ENCODE peak calls at places on chromosome 19, in seven cellular contexts. G is tibial nerve, A is HCT116, B is IMR-90, O is transverse colon, R is sigmoid colon, E is suprapubic skin. T is an unnamed sample.

GRCh38 chr19:29708553-29709439 is 6.3 kb downstream of the C19orf12 start:
- DNase-seq in G (no peak), A (no peak), B (no peak), O (peak; percentile 42), R (no peak), E (no peak), T (peak; percentile 95)

GRCh38 chr19:28508666-28509065 is 704.3 kb downstream of the UQCRFS1 start:
- DNase-seq in G (no peak), A (no peak), B (no peak), O (no peak), R (no peak), E (no peak), T (peak; percentile 83)

GRCh38 chr19:5686326-5686646 is 3.8 kb upstream of the RPL36 start:
- DNase-seq in G (no peak), A (no peak), B (no peak), O (no peak), R (no peak), E (peak; percentile 88), T (no peak)

GRCh38 chr19:29606420-29606747 is 301 bp downstream of the POP4 start:
- DNase-seq in G (no peak), A (no peak), B (no peak), O (no peak), R (no peak), E (no peak), T (no peak)

GRCh38 chr19:45900661-45901431 is 1.6 kb downstream of the MYPOP start:
- DNase-seq in G (no peak), A (no peak), B (no peak), O (no peak), R (no peak), E (no peak), T (no peak)

GRCh38 chr19:57171551-57172081 is 4.3 kb upstream of the DUXA start:
- DNase-seq in G (peak; percentile 15), A (no peak), B (peak; percentile 39), O (peak; percentile 10), R (peak; percentile 76), E (no peak), T (peak; percentile 30)

GRCh38 chr19:55341191-55342043 is 1.7 kb downstream of the KMT5C start:
- DNase-seq in G (peak; percentile 39), A (peak; percentile 21), B (peak; percentile 33), O (peak; percentile 87), R (peak; percentile 91), E (peak; percentile 81), T (no peak)

GRCh38 chr19:39246951-39247669 is 1.5 kb downstream of the IFNL4 start:
- DNase-seq in G (no peak), A (no peak), B (no peak), O (peak; percentile 16), R (no peak), E (no peak), T (peak; percentile 57)

GRCh38 chr19:6577410-6578125 is 13.4 kb downstream of the CD70 start:
- DNase-seq in G (no peak), A (no peak), B (no peak), O (peak; percentile 25), R (no peak), E (no peak), T (no peak)

GRCh38 chr19:23262892-23263291 is 12.7 kb upstream of the ZNF724 start:
- DNase-seq in G (no peak), A (no peak), B (no peak), O (no peak), R (no peak), E (no peak), T (no peak)

GRCh38 chr19:15631817-15632216 is 8.9 kb upstream of the CYP4F3 start:
- DNase-seq in G (no peak), A (no peak), B (no peak), O (peak; percentile 26), R (no peak), E (no peak), T (no peak)

GRCh38 chr19:33387351-33388230 is 14.1 kb downstream of the CEBPG start:
- DNase-seq in G (no peak), A (no peak), B (no peak), O (no peak), R (no peak), E (peak; percentile 63), T (peak; percentile 58)

GRCh38 chr19:35272122-35272715 is 3.5 kb downstream of the USF2 start:
- DNase-seq in G (no peak), A (no peak), B (no peak), O (no peak), R (no peak), E (no peak), T (no peak)

GRCh38 chr19:51158474-51159129 is 16.5 kb downstream of the SIGLEC7 start:
- DNase-seq in G (peak; percentile 60), A (peak; percentile 36), B (peak; percentile 7), O (peak; percentile 56), R (no peak), E (no peak), T (peak; percentile 53)

GRCh38 chr19:36528921-36529518 is 949 bp upstream of the ZNF260 start:
- DNase-seq in G (no peak), A (no peak), B (no peak), O (no peak), R (no peak), E (no peak), T (no peak)

GRCh38 chr19:55340144-55340783 is 588 bp downstream of the KMT5C start:
- DNase-seq in G (no peak), A (no peak), B (no peak), O (peak; percentile 46), R (no peak), E (peak; percentile 82), T (no peak)

GRCh38 chr19:42313840-42314755 is 989 bp downstream of the TMEM145 start:
- DNase-seq in G (no peak), A (no peak), B (no peak), O (no peak), R (no peak), E (no peak), T (no peak)

GRCh38 chr19:38006361-38007045 is 99.5 kb downstream of the SIPA1L3 start:
- DNase-seq in G (no peak), A (no peak), B (no peak), O (no peak), R (no peak), E (no peak), T (no peak)

GRCh38 chr19:38004100-38004504 is 97.1 kb downstream of the SIPA1L3 start:
- DNase-seq in G (no peak), A (no peak), B (no peak), O (no peak), R (no peak), E (no peak), T (no peak)

GRCh38 chr19:38003427-38004099 is 96.6 kb downstream of the SIPA1L3 start:
- DNase-seq in G (peak; percentile 46), A (no peak), B (peak; percentile 92), O (peak; percentile 54), R (peak; percentile 85), E (peak; percentile 87), T (peak; percentile 58)

GRCh38 chr19:38004505-38005223 is 97.7 kb downstream of the SIPA1L3 start:
- DNase-seq in G (peak; percentile 94), A (peak; percentile 81), B (peak; percentile 98), O (peak; percentile 67), R (peak; percentile 93), E (peak; percentile 94), T (no peak)

DNA sequence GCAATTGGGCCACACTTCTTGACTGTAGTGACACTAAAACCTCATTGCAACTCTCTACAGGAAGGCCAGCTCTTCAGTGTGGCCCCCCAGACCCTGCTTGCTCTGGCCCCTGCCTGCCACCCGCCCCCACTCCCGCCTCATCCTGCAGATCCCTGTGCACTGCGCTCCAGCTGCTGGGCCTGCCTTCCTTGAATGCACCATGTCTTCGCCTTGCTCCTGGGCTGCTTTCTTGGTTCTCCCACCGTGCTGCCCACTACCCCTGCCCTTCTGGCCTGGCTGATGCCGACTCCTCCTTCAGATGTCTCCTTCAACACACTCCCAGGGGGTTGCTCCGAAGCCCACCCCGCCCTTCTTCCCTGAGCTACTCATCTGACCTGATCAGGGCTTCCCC is 98.2 kb downstream of the SIPA1L3 start:
- DNase-seq in G (no peak), A (no peak), B (no peak), O (no peak), R (peak; percentile 67), E (peak; percentile 71), T (no peak)
- H3K4me3 ChIP-seq in G (no peak overlapping the region), A (no peak overlapping the region), B (no peak overlapping the region), O (no peak overlapping the region), R (peak overlapping the region; percentile 40), E (peak overlapping the region; percentile 45), T (no peak overlapping the region)

GRCh38 chr19:695350-695949 is at the start of gene PRSS57:
- DNase-seq in G (no peak), A (no peak), B (no peak), O (no peak), R (no peak), E (no peak), T (no peak)
- TF ChIP-seq POLR2A in G (no peak), A (no peak), B (no peak), O (no peak), R (no peak), E (no peak), T (no peak)

DNA sequence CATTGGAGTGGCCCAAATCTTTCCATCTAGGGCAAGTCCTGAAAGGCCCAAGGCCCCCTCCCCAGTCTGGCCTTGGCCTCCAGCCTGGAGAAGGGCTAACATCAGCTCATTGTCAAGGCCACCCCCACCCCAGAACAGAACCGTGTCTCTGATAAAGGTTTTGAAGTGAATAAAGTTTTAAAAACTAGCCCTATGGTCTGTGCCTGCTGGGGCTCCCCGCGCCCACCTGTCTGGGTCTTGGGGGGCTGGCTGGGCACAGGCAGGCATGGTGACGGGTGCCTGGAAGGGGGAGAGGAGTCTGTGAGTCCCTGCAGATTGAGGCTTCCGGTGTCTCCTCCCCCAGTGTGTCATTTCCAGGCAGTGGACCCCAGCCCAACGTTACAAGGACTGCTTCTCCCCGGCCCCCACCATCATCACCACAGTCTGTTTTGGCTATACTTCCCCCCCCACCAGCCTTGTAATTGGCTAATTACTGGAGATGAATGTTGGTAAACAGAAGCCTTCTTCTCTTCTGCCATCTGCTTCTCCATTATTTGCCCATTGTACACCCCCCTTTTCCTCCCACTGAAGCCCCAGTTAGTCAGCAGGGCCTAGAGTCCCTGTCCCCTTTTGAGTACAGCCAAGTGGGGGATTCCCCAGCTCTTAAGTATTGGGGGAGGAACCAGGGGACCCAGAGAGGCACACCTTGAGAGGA is 3.4 kb downstream of the GADD45GIP1 start:
- DNase-seq in G (no peak), A (no peak), B (no peak), O (no peak), R (no peak), E (no peak), T (no peak)
- H3K4me1 ChIP-seq in G (peaks cover 12% of the 10 kb centered on the region), A (peaks cover 9% of the 10 kb centered on the region), B (peaks cover 25% of the 10 kb centered on the region), O (peaks cover 27% of the 10 kb centered on the region), R (peaks cover 22% of the 10 kb centered on the region), E (peaks cover 44% of the 10 kb centered on the region), T (no peaks in the 10 kb centered on the region)

DNA sequence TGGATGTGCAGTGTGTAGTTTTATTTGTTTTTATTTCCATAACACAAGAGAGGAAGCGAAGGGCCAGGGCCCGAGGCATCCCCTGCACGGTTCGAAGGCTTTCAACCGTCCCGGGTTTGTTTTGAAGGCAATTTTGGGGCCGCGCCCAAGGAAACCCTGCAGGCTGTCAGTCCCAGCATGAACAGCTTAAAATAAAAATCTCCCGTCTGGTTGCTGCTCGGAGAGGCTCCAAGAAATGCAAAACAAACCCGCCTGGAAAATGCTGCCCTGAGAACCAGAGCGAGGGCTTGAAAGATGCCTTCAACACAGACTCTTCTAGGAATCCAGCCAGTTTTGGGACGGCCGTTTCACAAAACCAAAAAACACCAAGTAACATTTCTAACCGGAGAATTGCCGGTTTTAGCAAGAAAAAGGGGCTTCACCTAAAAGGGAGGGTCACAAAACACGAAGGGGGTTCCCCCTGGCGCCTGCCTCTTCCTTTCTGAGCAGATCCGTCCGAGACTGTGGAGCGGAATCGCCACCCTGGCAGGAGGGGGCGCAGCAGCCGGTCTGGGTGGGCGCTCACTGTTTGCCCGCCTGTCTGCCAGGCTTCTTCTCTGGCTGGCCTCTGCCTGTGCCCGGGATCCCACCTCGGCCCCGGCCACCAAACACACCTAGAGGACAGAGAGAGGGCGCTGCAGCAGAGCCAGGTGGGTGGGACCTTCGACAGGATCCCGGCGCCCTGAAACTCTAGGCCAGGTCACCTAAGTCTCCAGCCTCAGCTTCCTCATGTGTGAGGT is 15.8 kb downstream of the LSM4 start:
- DNase-seq in G (no peak), A (no peak), B (no peak), O (no peak), R (no peak), E (no peak), T (no peak)
- H3K4me3 ChIP-seq in G (no peak overlapping the region), A (no peak overlapping the region), B (no peak overlapping the region), O (no peak overlapping the region), R (no peak overlapping the region), E (no peak overlapping the region), T (no peak overlapping the region)